ENCODE peak calls at places on chromosome 1, in nine cellular contexts. R is AG10803; D is dorsolateral prefrontal cortex; I is uterus; G is AG04449; F is IMR-90; T is aorta; Q is CD8-positive, alpha-beta T cell; A is lower leg skin. N is an unnamed sample.

GRCh38 chr1:156746716-156747631 is 4.5 kb downstream of the HDGF start:
- DNase-seq in R (peak; percentile 98), D (peak; percentile 81), I (peak; percentile 98), G (no peak), F (peak; percentile 90), T (peak; percentile 99), Q (no peak), A (peak; percentile 99), N (peak; percentile 93)

GRCh38 chr1:26171084-26172072 is at the start of gene ZNF593OS:
- DNase-seq in R (no peak), D (no peak), I (no peak), G (no peak), F (no peak), T (no peak), Q (no peak), A (no peak), N (no peak)

GRCh38 chr1:154730251-154730650 is 122.3 kb upstream of the ADAR start:
- DNase-seq in R (peak; percentile 62), D (no peak), I (no peak), G (no peak), F (peak; percentile 38), T (no peak), Q (no peak), A (no peak), N (no peak)

GRCh38 chr1:179002552-179003345 is 22.9 kb upstream of the FAM20B start:
- DNase-seq in R (peak; percentile 47), D (peak; percentile 67), I (peak; percentile 83), G (no peak), F (peak; percentile 52), T (peak; percentile 91), Q (peak; percentile 40), A (peak; percentile 94), N (peak; percentile 77)

GRCh38 chr1:27141266-27142003 is 13.5 kb downstream of the SLC9A1 start:
- DNase-seq in R (no peak), D (no peak), I (no peak), G (no peak), F (no peak), T (no peak), Q (no peak), A (no peak), N (no peak)

GRCh38 chr1:109913360-109913879 is 2.8 kb downstream of the CSF1 start:
- DNase-seq in R (no peak), D (no peak), I (no peak), G (no peak), F (no peak), T (peak; percentile 27), Q (no peak), A (no peak), N (no peak)

GRCh38 chr1:6128276-6129081 is 51.6 kb downstream of the CHD5 start:
- DNase-seq in R (no peak), D (no peak), I (no peak), G (no peak), F (no peak), T (peak; percentile 72), Q (no peak), A (no peak), N (no peak)

GRCh38 chr1:61980561-61980960 is 214.1 kb upstream of the L1TD1 start:
- DNase-seq in R (peak; percentile 12), D (peak; percentile 89), I (no peak), G (no peak), F (no peak), T (no peak), Q (no peak), A (no peak), N (no peak)

GRCh38 chr1:27621067-27621920 is 13.7 kb downstream of the FGR start:
- DNase-seq in R (no peak), D (no peak), I (no peak), G (no peak), F (peak; percentile 58), T (no peak), Q (no peak), A (no peak), N (no peak)

DNA sequence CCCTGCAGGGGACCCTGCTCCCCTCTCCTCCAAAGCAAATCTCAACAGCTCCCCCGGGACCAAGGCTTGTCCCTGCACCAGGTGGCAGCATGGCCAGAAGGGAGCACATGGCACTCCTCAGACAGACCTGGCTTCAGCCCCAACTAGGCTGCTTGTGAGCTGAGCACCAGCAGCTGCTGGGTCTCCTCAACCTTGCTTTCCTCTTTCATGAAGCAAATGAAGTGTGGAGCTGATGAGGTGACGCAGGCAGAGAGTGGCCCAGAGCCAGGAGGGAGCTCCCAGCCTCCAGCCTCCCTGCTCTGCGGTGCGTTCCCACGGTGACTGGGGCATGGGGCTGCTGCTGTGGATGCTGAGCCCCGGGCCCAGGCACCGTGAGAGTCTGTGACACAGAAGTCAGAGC is 34.0 kb downstream of the MEGF6 start:
- DNase-seq in R (no peak), D (peak; percentile 44), I (no peak), G (no peak), F (peak; percentile 71), T (no peak), Q (no peak), A (no peak), N (no peak)
- H3K4me3 ChIP-seq in R (no peak overlapping the region), D (no peak overlapping the region), I (no peak overlapping the region), G (no peak overlapping the region), F (no peak overlapping the region), T (no peak overlapping the region), Q (no peak overlapping the region), A (no peak overlapping the region), N (no peak overlapping the region)

GRCh38 chr1:43651922-43652321 is 2.0 kb downstream of the KDM4A start:
- DNase-seq in R (no peak), D (no peak), I (no peak), G (no peak), F (no peak), T (no peak), Q (no peak), A (no peak), N (no peak)
- H3K4me3 ChIP-seq in R (peak overlapping the region; percentile 97), D (peak overlapping the region; percentile 89), I (no peak overlapping the region), G (peak overlapping the region; percentile 99), F (no peak overlapping the region), T (no peak overlapping the region), Q (no peak overlapping the region), A (no peak overlapping the region), N (peak overlapping the region; percentile 89)

DNA sequence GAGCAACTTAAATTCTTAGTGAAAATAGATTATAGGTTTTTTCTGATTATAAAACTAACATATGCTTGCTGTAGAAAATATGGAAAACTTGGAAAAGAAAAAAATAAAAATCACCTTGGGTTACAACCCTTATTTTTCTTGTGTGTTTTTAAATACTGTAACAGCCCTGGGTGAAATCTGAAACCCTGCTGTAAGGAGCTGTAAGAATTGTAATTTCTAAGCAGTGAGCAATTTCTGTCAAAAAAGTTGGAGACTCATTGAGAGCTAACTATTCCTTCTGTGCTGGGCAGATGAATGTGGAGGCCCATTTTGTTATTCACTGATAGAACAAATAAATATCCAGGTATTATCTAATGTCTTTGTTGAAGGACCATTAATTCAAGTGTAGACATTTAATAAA is 42.6 kb downstream of the ADCY10 start:
- DNase-seq in R (peak; percentile 27), D (no peak), I (no peak), G (no peak), F (peak; percentile 53), T (no peak), Q (no peak), A (no peak), N (no peak)
- H3K4me3 ChIP-seq in R (no peak overlapping the region), D (no peak overlapping the region), I (no peak overlapping the region), G (no peak overlapping the region), F (no peak overlapping the region), T (no peak overlapping the region), Q (no peak overlapping the region), A (no peak overlapping the region), N (no peak overlapping the region)

GRCh38 chr1:151056149-151056548 is 3.3 kb downstream of the CDC42SE1 start:
- DNase-seq in R (no peak), D (no peak), I (no peak), G (no peak), F (no peak), T (no peak), Q (no peak), A (no peak), N (no peak)

GRCh38 chr1:151055581-151055980 is 3.8 kb downstream of the CDC42SE1 start:
- DNase-seq in R (no peak), D (no peak), I (no peak), G (no peak), F (no peak), T (no peak), Q (no peak), A (no peak), N (no peak)

GRCh38 chr1:151058682-151059341 is 610 bp downstream of the CDC42SE1 start:
- DNase-seq in R (peak; percentile 15), D (peak; percentile 6), I (peak; percentile 45), G (no peak), F (peak; percentile 19), T (peak; percentile 73), Q (no peak), A (peak; percentile 92), N (no peak)

GRCh38 chr1:151054971-151055547 is 4.4 kb downstream of the CDC42SE1 start:
- DNase-seq in R (no peak), D (no peak), I (no peak), G (no peak), F (no peak), T (no peak), Q (no peak), A (no peak), N (no peak)

DNA sequence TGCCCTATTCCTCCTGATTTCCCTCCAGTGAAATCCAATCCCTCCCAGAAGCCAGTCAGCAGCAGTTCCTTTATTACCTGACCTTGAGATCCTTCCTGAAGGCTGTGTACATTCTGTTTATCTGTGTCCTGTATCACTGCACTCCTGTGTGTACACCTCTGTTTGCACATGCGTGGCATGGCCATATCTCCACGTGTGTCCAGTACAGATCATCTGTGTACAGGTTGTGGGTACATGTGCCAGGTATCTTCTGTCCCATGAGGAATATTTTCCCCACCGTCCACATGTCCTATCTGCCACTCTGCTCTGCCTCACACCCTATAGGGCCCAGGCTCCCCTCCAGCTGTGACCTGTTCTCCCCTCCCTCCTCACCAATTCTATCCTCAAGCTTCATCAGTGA is 2.8 kb downstream of the CDC42SE1 start:
- DNase-seq in R (no peak), D (no peak), I (no peak), G (no peak), F (no peak), T (no peak), Q (no peak), A (no peak), N (no peak)
- H3K4me3 ChIP-seq in R (no peak overlapping the region), D (no peak overlapping the region), I (no peak overlapping the region), G (no peak overlapping the region), F (no peak overlapping the region), T (no peak overlapping the region), Q (peak overlapping the region; percentile 90), A (no peak overlapping the region), N (peak overlapping the region; percentile 92)

GRCh38 chr1:192160186-192160585 is 1.9 kb downstream of the RGS18 start:
- DNase-seq in R (no peak), D (no peak), I (no peak), G (no peak), F (peak; percentile 30), T (no peak), Q (no peak), A (no peak), N (no peak)

GRCh38 chr1:192158181-192158580 is at the start of gene RGS18:
- DNase-seq in R (no peak), D (no peak), I (no peak), G (no peak), F (peak; percentile 84), T (no peak), Q (no peak), A (no peak), N (no peak)

GRCh38 chr1:192161974-192162373 is 3.7 kb downstream of the RGS18 start:
- DNase-seq in R (no peak), D (no peak), I (no peak), G (no peak), F (no peak), T (no peak), Q (no peak), A (no peak), N (no peak)

GRCh38 chr1:192159034-192159433 is 772 bp downstream of the RGS18 start:
- DNase-seq in R (no peak), D (no peak), I (no peak), G (no peak), F (no peak), T (no peak), Q (no peak), A (no peak), N (no peak)

GRCh38 chr1:192159769-192160168 is 1.5 kb downstream of the RGS18 start:
- DNase-seq in R (no peak), D (no peak), I (no peak), G (no peak), F (no peak), T (no peak), Q (no peak), A (no peak), N (no peak)
- H3K4me3 ChIP-seq in R (no peak overlapping the region), D (peak overlapping the region; percentile 4), I (no peak overlapping the region), G (no peak overlapping the region), F (no peak overlapping the region), T (no peak overlapping the region), Q (no peak overlapping the region), A (no peak overlapping the region), N (peak overlapping the region; percentile 4)

N was measured in left ventricle myocardium inferior.